ENCODE peak calls at places on chromosome 20, in nine cellular contexts. One of them, this sample, is unnamed.

GRCh38 chr20:19932170-19932667 is 84.9 kb upstream of the NAA20 start:
- DNase-seq in H9: no peak
- DNase-seq in AG04450: peak; percentile 75
- DNase-seq in PC-3: no peak
- DNase-seq in thoracic aorta: no peak
- DNase-seq in heart right ventricle: no peak
- DNase-seq in CD8-positive, alpha-beta memory T cell: no peak
- DNase-seq in fibroblast of lung: peak; percentile 84
- DNase-seq in heart left ventricle: peak; percentile 72
- DNase-seq in this sample: no peak

GRCh38 chr20:57395111-57395959 is 4.1 kb downstream of the RBM38 start:
- DNase-seq in H9: peak; percentile 66
- DNase-seq in AG04450: peak; percentile 8
- DNase-seq in PC-3: no peak
- DNase-seq in thoracic aorta: peak; percentile 53
- DNase-seq in heart right ventricle: peak; percentile 80
- DNase-seq in CD8-positive, alpha-beta memory T cell: no peak
- DNase-seq in fibroblast of lung: peak; percentile 50
- DNase-seq in heart left ventricle: peak; percentile 84
- DNase-seq in this sample: no peak

GRCh38 chr20:55579802-55580201 is 425.5 kb downstream of the CBLN4 start:
- DNase-seq in H9: no peak
- DNase-seq in AG04450: no peak
- DNase-seq in PC-3: peak; percentile 49
- DNase-seq in thoracic aorta: no peak
- DNase-seq in heart right ventricle: no peak
- DNase-seq in CD8-positive, alpha-beta memory T cell: no peak
- DNase-seq in fibroblast of lung: no peak
- DNase-seq in heart left ventricle: no peak
- DNase-seq in this sample: peak; percentile 43

GRCh38 chr20:17084909-17085308 is 141.9 kb upstream of the PCSK2 start:
- DNase-seq in H9: no peak
- DNase-seq in AG04450: no peak
- DNase-seq in PC-3: no peak
- DNase-seq in thoracic aorta: no peak
- DNase-seq in heart right ventricle: no peak
- DNase-seq in CD8-positive, alpha-beta memory T cell: no peak
- DNase-seq in fibroblast of lung: no peak
- DNase-seq in heart left ventricle: no peak
- DNase-seq in this sample: no peak

GRCh38 chr20:53080969-53081871 is 109.1 kb downstream of the TSHZ2 start:
- DNase-seq in H9: no peak
- DNase-seq in AG04450: no peak
- DNase-seq in PC-3: peak; percentile 51
- DNase-seq in thoracic aorta: no peak
- DNase-seq in heart right ventricle: no peak
- DNase-seq in CD8-positive, alpha-beta memory T cell: no peak
- DNase-seq in fibroblast of lung: peak; percentile 69
- DNase-seq in heart left ventricle: no peak
- DNase-seq in this sample: peak; percentile 79

GRCh38 chr20:19231359-19232035 is 19.1 kb downstream of the SLC24A3 start:
- DNase-seq in H9: no peak
- DNase-seq in AG04450: no peak
- DNase-seq in PC-3: no peak
- DNase-seq in thoracic aorta: no peak
- DNase-seq in heart right ventricle: no peak
- DNase-seq in CD8-positive, alpha-beta memory T cell: no peak
- DNase-seq in fibroblast of lung: no peak
- DNase-seq in heart left ventricle: no peak
- DNase-seq in this sample: no peak

GRCh38 chr20:43681991-43682410 is 15.1 kb downstream of the MYBL2 start:
- DNase-seq in H9: no peak
- DNase-seq in AG04450: no peak
- DNase-seq in PC-3: no peak
- DNase-seq in thoracic aorta: no peak
- DNase-seq in heart right ventricle: no peak
- DNase-seq in CD8-positive, alpha-beta memory T cell: peak; percentile 9
- DNase-seq in fibroblast of lung: no peak
- DNase-seq in heart left ventricle: no peak
- DNase-seq in this sample: no peak

GRCh38 chr20:16761305-16761829 is 13.2 kb downstream of the OTOR start:
- DNase-seq in H9: peak; percentile 70
- DNase-seq in AG04450: peak; percentile 44
- DNase-seq in PC-3: peak; percentile 86
- DNase-seq in thoracic aorta: no peak
- DNase-seq in heart right ventricle: no peak
- DNase-seq in CD8-positive, alpha-beta memory T cell: peak; percentile 35
- DNase-seq in fibroblast of lung: peak; percentile 82
- DNase-seq in heart left ventricle: peak; percentile 26
- DNase-seq in this sample: no peak

GRCh38 chr20:17896771-17897369 is 71.7 kb downstream of the SNX5 start:
- DNase-seq in H9: no peak
- DNase-seq in AG04450: no peak
- DNase-seq in PC-3: no peak
- DNase-seq in thoracic aorta: no peak
- DNase-seq in heart right ventricle: no peak
- DNase-seq in CD8-positive, alpha-beta memory T cell: no peak
- DNase-seq in fibroblast of lung: no peak
- DNase-seq in heart left ventricle: no peak
- DNase-seq in this sample: no peak

GRCh38 chr20:1644101-1644962 is 13.2 kb downstream of the SIRPG start:
- DNase-seq in H9: no peak
- DNase-seq in AG04450: no peak
- DNase-seq in PC-3: no peak
- DNase-seq in thoracic aorta: no peak
- DNase-seq in heart right ventricle: no peak
- DNase-seq in CD8-positive, alpha-beta memory T cell: no peak
- DNase-seq in fibroblast of lung: no peak
- DNase-seq in heart left ventricle: no peak
- DNase-seq in this sample: no peak

GRCh38 chr20:55937283-55937682 is 68.0 kb downstream of the CBLN4 start:
- DNase-seq in H9: no peak
- DNase-seq in AG04450: no peak
- DNase-seq in PC-3: no peak
- DNase-seq in thoracic aorta: no peak
- DNase-seq in heart right ventricle: no peak
- DNase-seq in CD8-positive, alpha-beta memory T cell: no peak
- DNase-seq in fibroblast of lung: no peak
- DNase-seq in heart left ventricle: no peak
- DNase-seq in this sample: no peak

DNA sequence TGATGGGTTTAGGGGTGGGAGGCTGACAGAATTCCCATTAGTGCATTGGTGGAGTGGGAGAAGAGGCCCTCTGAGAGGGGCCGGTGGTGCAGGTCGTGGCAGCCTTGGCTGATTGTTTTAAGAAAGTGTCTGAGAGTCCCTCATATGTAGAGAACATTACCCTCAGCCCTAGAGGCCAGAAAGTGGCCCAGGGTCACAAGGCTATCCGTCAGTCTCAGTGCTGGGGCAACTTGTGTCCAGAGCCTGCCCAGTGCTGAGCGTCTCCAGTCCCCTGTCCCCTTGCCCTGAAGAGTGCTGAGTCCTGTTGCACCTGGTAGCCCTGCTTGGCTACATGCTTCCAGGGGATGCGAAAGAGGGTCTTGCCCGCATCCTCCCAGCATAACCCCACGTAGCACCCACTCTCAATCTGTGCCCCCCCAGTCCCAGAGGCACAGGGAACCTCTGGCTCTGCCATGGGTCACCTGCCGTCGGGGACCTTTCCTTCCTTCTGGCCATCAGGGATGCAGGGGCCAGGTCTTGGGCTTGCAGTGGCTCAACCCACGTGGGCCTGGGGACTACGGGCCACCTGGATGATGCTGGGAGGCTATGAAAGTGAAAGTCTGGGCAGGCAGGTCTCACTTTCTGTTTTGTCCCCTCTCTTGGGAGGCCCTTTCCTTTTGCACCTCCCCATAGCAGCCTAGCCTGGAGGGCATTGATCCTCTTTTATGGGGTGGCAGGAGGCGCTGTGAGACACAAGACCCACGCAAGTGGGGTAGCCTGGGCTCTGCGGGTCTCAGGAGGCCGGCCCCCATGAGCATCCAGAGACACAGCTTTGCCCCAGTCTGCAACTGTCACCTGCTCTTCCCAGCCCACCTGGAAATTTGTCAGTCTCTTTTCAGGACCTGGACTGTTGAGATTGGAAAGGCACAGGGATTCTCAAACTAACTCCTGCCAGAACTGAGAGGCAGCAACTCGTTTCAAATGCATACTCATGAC is 12.2 kb downstream of the DUSP15 start:
- DNase-seq in H9: no peak
- DNase-seq in AG04450: no peak
- DNase-seq in PC-3: no peak
- DNase-seq in thoracic aorta: no peak
- DNase-seq in heart right ventricle: no peak
- DNase-seq in CD8-positive, alpha-beta memory T cell: no peak
- DNase-seq in fibroblast of lung: no peak
- DNase-seq in heart left ventricle: no peak
- DNase-seq in this sample: no peak
- H3K27ac ChIP-seq in H9: no peak overlapping the region
- H3K27ac ChIP-seq in AG04450: no peak overlapping the region
- H3K27ac ChIP-seq in PC-3: no peak overlapping the region
- H3K27ac ChIP-seq in thoracic aorta: no peak overlapping the region
- H3K27ac ChIP-seq in heart right ventricle: no peak overlapping the region
- H3K27ac ChIP-seq in CD8-positive, alpha-beta memory T cell: no peak overlapping the region
- H3K27ac ChIP-seq in fibroblast of lung: no peak overlapping the region
- H3K27ac ChIP-seq in heart left ventricle: no peak overlapping the region
- H3K27ac ChIP-seq in this sample: no peak overlapping the region

DNA sequence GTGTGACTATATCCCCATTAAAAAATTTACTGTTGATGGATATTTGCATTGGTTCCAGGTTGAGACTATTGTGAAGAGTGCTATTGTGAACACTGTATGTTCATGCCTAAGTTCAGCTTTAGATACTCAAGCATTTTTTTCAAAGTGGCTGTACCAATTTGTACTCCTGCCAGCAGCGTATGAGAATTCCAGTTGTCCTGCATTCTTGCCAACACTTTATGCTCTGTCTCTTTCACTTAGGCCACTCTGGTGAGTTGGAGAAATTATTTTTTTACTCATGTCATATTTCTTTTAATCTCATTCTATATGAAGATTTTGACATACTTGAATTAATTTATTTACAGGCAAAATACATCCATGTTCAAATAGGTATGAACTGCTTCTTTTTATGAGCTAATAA is 76.2 kb downstream of the JAG1 start:
- DNase-seq in H9: no peak
- DNase-seq in AG04450: no peak
- DNase-seq in PC-3: no peak
- DNase-seq in thoracic aorta: no peak
- DNase-seq in heart right ventricle: no peak
- DNase-seq in CD8-positive, alpha-beta memory T cell: no peak
- DNase-seq in fibroblast of lung: no peak
- DNase-seq in heart left ventricle: no peak
- DNase-seq in this sample: no peak
- H3K27ac ChIP-seq in H9: no peak overlapping the region
- H3K27ac ChIP-seq in AG04450: no peak overlapping the region
- H3K27ac ChIP-seq in PC-3: peak overlapping the region; percentile 95
- H3K27ac ChIP-seq in thoracic aorta: no peak overlapping the region
- H3K27ac ChIP-seq in heart right ventricle: no peak overlapping the region
- H3K27ac ChIP-seq in CD8-positive, alpha-beta memory T cell: no peak overlapping the region
- H3K27ac ChIP-seq in fibroblast of lung: no peak overlapping the region
- H3K27ac ChIP-seq in heart left ventricle: no peak overlapping the region
- H3K27ac ChIP-seq in this sample: peak overlapping the region; percentile 79

DNA sequence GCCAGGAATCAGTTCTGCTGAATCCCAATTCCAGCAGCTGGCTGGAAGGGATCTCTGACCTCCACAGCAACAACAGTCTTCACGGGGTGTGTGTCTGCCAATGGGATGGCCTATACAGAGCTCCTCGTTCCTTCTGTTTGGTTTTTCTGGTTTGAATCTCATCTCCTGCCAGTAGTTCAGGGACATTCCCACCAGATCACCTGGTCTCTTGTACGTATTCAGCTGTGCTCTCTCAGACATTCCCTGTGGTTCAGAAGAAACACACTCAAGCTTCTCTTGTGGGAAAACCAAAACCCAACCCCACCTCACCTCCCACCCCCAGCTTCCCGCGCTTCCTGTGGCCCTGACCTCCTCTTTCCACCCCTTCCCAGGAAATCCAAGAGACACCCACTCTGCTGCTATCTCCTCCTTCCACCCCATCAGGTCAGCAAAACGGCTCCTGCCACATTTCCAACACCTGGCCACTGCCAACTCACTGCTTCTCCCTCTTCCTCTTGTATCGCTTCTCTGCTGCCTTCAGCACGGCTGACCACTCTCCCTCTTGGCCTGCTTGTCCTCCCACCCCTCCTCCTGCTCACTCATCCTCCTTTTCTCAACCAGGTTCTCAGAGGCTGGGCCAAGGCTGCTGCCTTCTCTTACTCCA is 63.3 kb upstream of the PTGIS start:
- DNase-seq in H9: no peak
- DNase-seq in AG04450: no peak
- DNase-seq in PC-3: no peak
- DNase-seq in thoracic aorta: no peak
- DNase-seq in heart right ventricle: no peak
- DNase-seq in CD8-positive, alpha-beta memory T cell: no peak
- DNase-seq in fibroblast of lung: peak; percentile 42
- DNase-seq in heart left ventricle: no peak
- DNase-seq in this sample: no peak
- H3K27ac ChIP-seq in H9: no peak overlapping the region
- H3K27ac ChIP-seq in AG04450: peak overlapping the region; percentile 11
- H3K27ac ChIP-seq in PC-3: no peak overlapping the region
- H3K27ac ChIP-seq in thoracic aorta: peak overlapping the region; percentile 30
- H3K27ac ChIP-seq in heart right ventricle: peak overlapping the region; percentile 70
- H3K27ac ChIP-seq in CD8-positive, alpha-beta memory T cell: no peak overlapping the region
- H3K27ac ChIP-seq in fibroblast of lung: no peak overlapping the region
- H3K27ac ChIP-seq in heart left ventricle: peak overlapping the region; percentile 10
- H3K27ac ChIP-seq in this sample: no peak overlapping the region

GRCh38 chr20:63973636-63974401 is 4.1 kb upstream of the ZNF512B start:
- DNase-seq in H9: peak; percentile 88
- DNase-seq in AG04450: peak; percentile 55
- DNase-seq in PC-3: peak; percentile 84
- DNase-seq in thoracic aorta: no peak
- DNase-seq in heart right ventricle: peak; percentile 92
- DNase-seq in CD8-positive, alpha-beta memory T cell: peak; percentile 63
- DNase-seq in fibroblast of lung: peak; percentile 82
- DNase-seq in heart left ventricle: peak; percentile 90
- DNase-seq in this sample: no peak
- H3K27ac ChIP-seq in H9: no peak overlapping the region
- H3K27ac ChIP-seq in AG04450: peak overlapping the region; percentile 65
- H3K27ac ChIP-seq in PC-3: no peak overlapping the region
- H3K27ac ChIP-seq in thoracic aorta: no peak overlapping the region
- H3K27ac ChIP-seq in heart right ventricle: no peak overlapping the region
- H3K27ac ChIP-seq in CD8-positive, alpha-beta memory T cell: no peak overlapping the region
- H3K27ac ChIP-seq in fibroblast of lung: no peak overlapping the region
- H3K27ac ChIP-seq in heart left ventricle: peak overlapping the region; percentile 33
- H3K27ac ChIP-seq in this sample: no peak overlapping the region

This sample was measured in epithelial cell of prostate.